ENCODE peak calls at places on chromosome 16, in ten cellular contexts. T, P, W, U, B, X, C, A, Z and R are unnamed samples.

GRCh38 chr16:12173121-12173520 is 196.6 kb downstream of the SNX29 start:
- ATAC-seq in T (no peak), P (peak), W (no peak), U (no peak), B (no peak), X (no peak), C (no peak), A (no peak), Z (no peak), R (no peak)

GRCh38 chr16:81927561-81928185 is 83.6 kb downstream of the SDR42E1 start:
- ATAC-seq in T (no peak), P (no peak), W (no peak), U (no peak), B (no peak), X (no peak), C (no peak), A (no peak), Z (no peak), R (no peak)

GRCh38 chr16:11796227-11797165 is 562 bp downstream of the ZC3H7A start:
- ATAC-seq in T (peak), P (peak), W (peak), U (no peak), B (peak), X (no peak), C (peak), A (no peak), Z (no peak), R (peak)

GRCh38 chr16:27860091-27860490 is 203.4 kb downstream of the GSG1L start:
- ATAC-seq in T (no peak), P (no peak), W (no peak), U (no peak), B (no peak), X (no peak), C (no peak), A (no peak), Z (no peak), R (no peak)

GRCh38 chr16:280991-281659 is 734 bp downstream of the ARHGDIG start:
- ATAC-seq in T (no peak), P (no peak), W (no peak), U (no peak), B (no peak), X (no peak), C (no peak), A (no peak), Z (no peak), R (no peak)

GRCh38 chr16:87002717-87003413 is 314.3 kb downstream of the C16orf95 start:
- ATAC-seq in T (no peak), P (peak), W (no peak), U (no peak), B (peak), X (no peak), C (no peak), A (no peak), Z (no peak), R (no peak)

GRCh38 chr16:13780841-13781553 is 139.0 kb upstream of the ERCC4 start:
- ATAC-seq in T (no peak), P (no peak), W (no peak), U (no peak), B (no peak), X (no peak), C (no peak), A (no peak), Z (no peak), R (no peak)

GRCh38 chr16:20851601-20852000 is 45.3 kb downstream of the REXO5 start:
- ATAC-seq in T (peak), P (peak), W (peak), U (no peak), B (peak), X (no peak), C (no peak), A (no peak), Z (no peak), R (no peak)

GRCh38 chr16:56994311-56994710 is 5.0 kb downstream of the NLRC5 start:
- ATAC-seq in T (no peak), P (no peak), W (no peak), U (no peak), B (no peak), X (no peak), C (no peak), A (no peak), Z (no peak), R (no peak)

GRCh38 chr16:69077251-69077650 is 28.2 kb upstream of the HAS3 start:
- ATAC-seq in T (no peak), P (no peak), W (no peak), U (no peak), B (peak), X (no peak), C (no peak), A (no peak), Z (no peak), R (no peak)

GRCh38 chr16:1932050-1933028 is 10.7 kb downstream of the MSRB1 start:
- ATAC-seq in T (no peak), P (peak), W (no peak), U (no peak), B (no peak), X (no peak), C (no peak), A (no peak), Z (no peak), R (no peak)